ENCODE peak calls at places on chromosomes 2 and 18, in eight cellular contexts. S is mammary epithelial cell, B is astrocyte of the spinal cord, Q is spleen, M is NCI-H2029 treated with DMSO at 0.1 percent for 48 hours, Z is AG09319, H is NCI-H524, C is GM12892. G is an unnamed sample.

GRCh38 chr2:230455005-230455684 is 39.1 kb downstream of the SP100 start:
- DNase-seq in Z (no peak), S (no peak), M (no peak), C (no peak), Q (no peak), H (no peak), B (no peak), G (no peak)

GRCh38 chr2:121855456-121855985 is 100.1 kb downstream of the TSN start:
- DNase-seq in H (no peak), Q (no peak), C (no peak), Z (no peak), M (no peak), B (no peak), S (no peak), G (no peak)

GRCh38 chr2:41781082-41781481 is 266.7 kb upstream of the PKDCC start:
- DNase-seq in S (no peak), B (no peak), H (no peak), Z (no peak), C (no peak), M (no peak), Q (no peak), G (no peak)

GRCh38 chr2:27857417-27858172 is 32.6 kb downstream of the RBKS start:
- DNase-seq in Z (no peak), M (no peak), S (peak; percentile 77), B (peak; percentile 40), Q (no peak), H (no peak), C (no peak), G (no peak)

GRCh38 chr2:188773075-188773474 is 201.1 kb upstream of the COL3A1 start:
- DNase-seq in H (no peak), S (peak; percentile 70), Z (no peak), B (no peak), M (peak; percentile 40), Q (no peak), C (no peak), G (no peak)

GRCh38 chr2:169895294-169895985 is 68.2 kb downstream of the UBR3 start:
- DNase-seq in C (no peak), H (no peak), S (peak; percentile 6), M (no peak), Q (no peak), B (peak; percentile 52), Z (no peak), G (no peak)

GRCh38 chr2:168097431-168097830 is 150.0 kb downstream of the STK39 start:
- DNase-seq in Q (no peak), S (peak; percentile 97), B (no peak), M (no peak), Z (no peak), H (no peak), C (no peak), G (no peak)

GRCh38 chr2:7685342-7686015 is 768.3 kb downstream of the RNF144A start:
- DNase-seq in Z (no peak), H (no peak), C (no peak), M (no peak), S (peak; percentile 54), Q (no peak), B (no peak), G (no peak)

GRCh38 chr2:157055660-157056199 is 201.8 kb upstream of the GALNT5 start:
- DNase-seq in C (no peak), Z (no peak), H (no peak), Q (no peak), S (peak; percentile 25), B (peak; percentile 71), M (peak; percentile 29), G (no peak)

GRCh38 chr2:40401896-40402295 is 50.0 kb downstream of the SLC8A1 start:
- DNase-seq in C (no peak), S (peak; percentile 90), Q (no peak), Z (peak; percentile 20), H (no peak), M (no peak), B (peak; percentile 88), G (no peak)

GRCh38 chr2:119218478-119219064 is 5.1 kb upstream of the STEAP3 start:
- DNase-seq in C (no peak), S (peak; percentile 54), Z (peak; percentile 34), M (peak; percentile 44), H (peak; percentile 94), Q (peak; percentile 48), B (peak; percentile 68), G (no peak)

GRCh38 chr2:174341995-174342571 is 7.3 kb downstream of the SP9 start:
- DNase-seq in Z (no peak), S (no peak), C (no peak), Q (peak; percentile 80), H (no peak), B (no peak), M (no peak), G (no peak)

GRCh38 chr2:72114693-72115051 is 33.0 kb downstream of the CYP26B1 start:
- DNase-seq in S (no peak), H (no peak), B (no peak), C (no peak), Q (no peak), M (no peak), Z (no peak), G (no peak)

GRCh38 chr18:47397671-47398319 is 146.3 kb upstream of the SKOR2 start:
- DNase-seq in H (no peak), C (no peak), Z (no peak), Q (no peak), M (no peak), B (no peak), S (no peak), G (no peak)

GRCh38 chr2:9752441-9753275 is 90.6 kb upstream of the TAF1B start:
- DNase-seq in M (no peak), S (peak; percentile 97), Q (no peak), H (no peak), C (no peak), Z (peak; percentile 30), B (peak; percentile 51), G (no peak)

GRCh38 chr18:45457933-45458332 is 157.3 kb upstream of the SLC14A2 start:
- DNase-seq in S (no peak), Z (no peak), H (no peak), M (no peak), Q (no peak), C (no peak), B (no peak), G (no peak)

GRCh38 chr2:6184532-6185302 is 492.5 kb downstream of the SOX11 start:
- DNase-seq in M (peak; percentile 39), C (no peak), H (no peak), S (no peak), B (peak; percentile 80), Z (no peak), Q (no peak), G (no peak)

GRCh38 chr2:46306320-46306719 is 9.1 kb downstream of the EPAS1 start:
- DNase-seq in B (no peak), M (peak; percentile 94), H (no peak), S (peak; percentile 91), Q (no peak), C (no peak), Z (no peak), G (no peak)

GRCh38 chr2:54092940-54093339 is 22.5 kb upstream of the ACYP2 start:
- DNase-seq in C (no peak), S (no peak), M (no peak), Q (no peak), Z (no peak), H (no peak), B (no peak), G (no peak)

GRCh38 chr2:43854671-43855070 is 15.9 kb downstream of the ABCG8 start:
- DNase-seq in B (no peak), H (no peak), Z (no peak), M (no peak), C (no peak), S (no peak), Q (peak; percentile 31), G (no peak)

GRCh38 chr2:226531061-226531460 is 268.6 kb downstream of the IRS1 start:
- DNase-seq in H (no peak), M (no peak), S (no peak), Z (no peak), C (no peak), Q (no peak), B (no peak), G (no peak)

GRCh38 chr2:231190531-231191197 is 7.8 kb upstream of the ARMC9 start:
- DNase-seq in S (no peak), M (no peak), C (no peak), Z (no peak), B (peak; percentile 76), H (no peak), Q (no peak), G (peak; percentile 85)

GRCh38 chr2:241108271-241109209 is 6.5 kb upstream of the MTERF4 start:
- DNase-seq in Q (no peak), H (no peak), C (no peak), B (no peak), Z (no peak), M (no peak), S (no peak), G (no peak)

GRCh38 chr2:60445684-60446184 is 107.7 kb downstream of the BCL11A start:
- DNase-seq in Q (no peak), S (no peak), M (no peak), C (no peak), B (no peak), H (peak; percentile 69), Z (no peak), G (no peak)